ENCODE peak calls at places on chromosome 2, in four cellular contexts. One of them, this sample, is unnamed.

GRCh38 chr2:120984046-120984445 is 248.4 kb downstream of the GLI2 start:
- DNase-seq in NAMALWA: peak; percentile 40
- DNase-seq in osteoblast: peak; percentile 72
- DNase-seq in cardiac fibroblast: no peak
- DNase-seq in this sample: peak; percentile 17

GRCh38 chr2:239380831-239381708 is 19.8 kb downstream of the HDAC4 start:
- DNase-seq in NAMALWA: peak; percentile 52
- DNase-seq in osteoblast: peak; percentile 56
- DNase-seq in cardiac fibroblast: no peak
- DNase-seq in this sample: no peak

GRCh38 chr2:100119235-100119634 is 23.2 kb downstream of the AFF3 start:
- DNase-seq in NAMALWA: no peak
- DNase-seq in osteoblast: no peak
- DNase-seq in cardiac fibroblast: no peak
- DNase-seq in this sample: no peak

GRCh38 chr2:196823750-196824149 is 14.6 kb upstream of the C2orf66 start:
- DNase-seq in NAMALWA: no peak
- DNase-seq in osteoblast: peak; percentile 68
- DNase-seq in cardiac fibroblast: peak; percentile 74
- DNase-seq in this sample: no peak

GRCh38 chr2:218456849-218457248 is 37.9 kb downstream of the VIL1 start:
- DNase-seq in NAMALWA: no peak
- DNase-seq in osteoblast: no peak
- DNase-seq in cardiac fibroblast: no peak
- DNase-seq in this sample: no peak

GRCh38 chr2:151032741-151033152 is 228.9 kb downstream of the RBM43 start:
- DNase-seq in NAMALWA: no peak
- DNase-seq in osteoblast: no peak
- DNase-seq in cardiac fibroblast: peak; percentile 80
- DNase-seq in this sample: no peak

GRCh38 chr2:150296795-150297546 is 190.5 kb downstream of the RND3 start:
- DNase-seq in NAMALWA: no peak
- DNase-seq in osteoblast: no peak
- DNase-seq in cardiac fibroblast: peak; percentile 65
- DNase-seq in this sample: no peak

GRCh38 chr2:65999790-66000189 is 435.1 kb upstream of the MEIS1 start:
- DNase-seq in NAMALWA: peak; percentile 3
- DNase-seq in osteoblast: no peak
- DNase-seq in cardiac fibroblast: no peak
- DNase-seq in this sample: no peak

GRCh38 chr2:49306925-49307324 is 152.6 kb upstream of the FSHR start:
- DNase-seq in NAMALWA: no peak
- DNase-seq in osteoblast: no peak
- DNase-seq in cardiac fibroblast: no peak
- DNase-seq in this sample: no peak

GRCh38 chr2:95022309-95023221 is 2.9 kb upstream of the MAL start:
- DNase-seq in NAMALWA: peak; percentile 85
- DNase-seq in osteoblast: peak; percentile 99
- DNase-seq in cardiac fibroblast: peak; percentile 66
- DNase-seq in this sample: peak; percentile 59

GRCh38 chr2:170039401-170040172 is 138.4 kb upstream of the MYO3B start:
- DNase-seq in NAMALWA: no peak
- DNase-seq in osteoblast: no peak
- DNase-seq in cardiac fibroblast: no peak
- DNase-seq in this sample: no peak

GRCh38 chr2:96174251-96175144 is 29.3 kb upstream of the DUSP2 start:
- DNase-seq in NAMALWA: peak; percentile 87
- DNase-seq in osteoblast: peak; percentile 87
- DNase-seq in cardiac fibroblast: peak; percentile 69
- DNase-seq in this sample: peak; percentile 54

GRCh38 chr2:222802502-222803196 is 58.2 kb upstream of the ACSL3 start:
- DNase-seq in NAMALWA: no peak
- DNase-seq in osteoblast: no peak
- DNase-seq in cardiac fibroblast: no peak
- DNase-seq in this sample: no peak

GRCh38 chr2:126635281-126635680 is 20.7 kb upstream of the GYPC start:
- DNase-seq in NAMALWA: no peak
- DNase-seq in osteoblast: no peak
- DNase-seq in cardiac fibroblast: peak; percentile 97
- DNase-seq in this sample: no peak

GRCh38 chr2:240303896-240304745 is 131.3 kb upstream of the GPC1 start:
- DNase-seq in NAMALWA: no peak
- DNase-seq in osteoblast: peak; percentile 63
- DNase-seq in cardiac fibroblast: no peak
- DNase-seq in this sample: no peak

GRCh38 chr2:168475636-168476035 is 19.6 kb downstream of the CERS6 start:
- DNase-seq in NAMALWA: no peak
- DNase-seq in osteoblast: no peak
- DNase-seq in cardiac fibroblast: no peak
- DNase-seq in this sample: no peak

GRCh38 chr2:200144571-200144970 is 161.9 kb upstream of the SPATS2L start:
- DNase-seq in NAMALWA: no peak
- DNase-seq in osteoblast: no peak
- DNase-seq in cardiac fibroblast: no peak
- DNase-seq in this sample: no peak

GRCh38 chr2:96118698-96119388 is 2.5 kb upstream of the ADRA2B start:
- DNase-seq in NAMALWA: no peak
- DNase-seq in osteoblast: peak; percentile 80
- DNase-seq in cardiac fibroblast: no peak
- DNase-seq in this sample: no peak

GRCh38 chr2:113084249-113085000 is 16.7 kb downstream of the IL1F10 start:
- DNase-seq in NAMALWA: peak; percentile 40
- DNase-seq in osteoblast: no peak
- DNase-seq in cardiac fibroblast: peak; percentile 18
- DNase-seq in this sample: no peak

GRCh38 chr2:169091256-169091655 is 21.9 kb downstream of the DHRS9 start:
- DNase-seq in NAMALWA: no peak
- DNase-seq in osteoblast: no peak
- DNase-seq in cardiac fibroblast: no peak
- DNase-seq in this sample: no peak

GRCh38 chr2:168434164-168434563 is 21.9 kb upstream of the CERS6 start:
- DNase-seq in NAMALWA: no peak
- DNase-seq in osteoblast: no peak
- DNase-seq in cardiac fibroblast: no peak
- DNase-seq in this sample: peak; percentile 27

GRCh38 chr2:133644850-133645249 is 76.6 kb upstream of the NCKAP5 start:
- DNase-seq in NAMALWA: no peak
- DNase-seq in osteoblast: no peak
- DNase-seq in cardiac fibroblast: no peak
- DNase-seq in this sample: no peak

GRCh38 chr2:232898592-232899541 is 28.8 kb downstream of the SNORC start:
- DNase-seq in NAMALWA: no peak
- DNase-seq in osteoblast: peak; percentile 83
- DNase-seq in cardiac fibroblast: peak; percentile 94
- DNase-seq in this sample: no peak

GRCh38 chr2:2060431-2060830 is 270.6 kb downstream of the MYT1L start:
- DNase-seq in NAMALWA: no peak
- DNase-seq in osteoblast: no peak
- DNase-seq in cardiac fibroblast: no peak
- DNase-seq in this sample: no peak

GRCh38 chr2:50443868-50444267 is 588.1 kb downstream of the NRXN1 start:
- DNase-seq in NAMALWA: no peak
- DNase-seq in osteoblast: no peak
- DNase-seq in cardiac fibroblast: no peak
- DNase-seq in this sample: no peak

GRCh38 chr2:118857677-118858484 is 10.4 kb upstream of the EN1 start:
- DNase-seq in NAMALWA: no peak
- DNase-seq in osteoblast: peak; percentile 74
- DNase-seq in cardiac fibroblast: no peak
- DNase-seq in this sample: no peak

GRCh38 chr2:232879618-232880494 is 9.8 kb downstream of the SNORC start:
- DNase-seq in NAMALWA: no peak
- DNase-seq in osteoblast: peak; percentile 80
- DNase-seq in cardiac fibroblast: no peak
- DNase-seq in this sample: no peak

GRCh38 chr2:48249093-48249492 is 280.9 kb upstream of the STON1 start:
- DNase-seq in NAMALWA: no peak
- DNase-seq in osteoblast: peak; percentile 44
- DNase-seq in cardiac fibroblast: peak; percentile 69
- DNase-seq in this sample: no peak

GRCh38 chr2:88671786-88672427 is 19.6 kb upstream of the RPIA start:
- DNase-seq in NAMALWA: peak; percentile 81
- DNase-seq in osteoblast: peak; percentile 85
- DNase-seq in cardiac fibroblast: peak; percentile 74
- DNase-seq in this sample: peak; percentile 10

GRCh38 chr2:151760139-151760650 is 25.9 kb upstream of the NEB start:
- DNase-seq in NAMALWA: no peak
- DNase-seq in osteoblast: no peak
- DNase-seq in cardiac fibroblast: peak; percentile 14
- DNase-seq in this sample: no peak

GRCh38 chr2:108988796-108989713 is at the start of gene EDAR:
- DNase-seq in NAMALWA: peak; percentile 4
- DNase-seq in osteoblast: no peak
- DNase-seq in cardiac fibroblast: peak; percentile 28
- DNase-seq in this sample: no peak

GRCh38 chr2:178882666-178883440 is 75.6 kb upstream of the TTN start:
- DNase-seq in NAMALWA: no peak
- DNase-seq in osteoblast: peak; percentile 86
- DNase-seq in cardiac fibroblast: peak; percentile 79
- DNase-seq in this sample: no peak

GRCh38 chr2:106562826-106563594 is 75.8 kb downstream of the CD8B2 start:
- DNase-seq in NAMALWA: no peak
- DNase-seq in osteoblast: no peak
- DNase-seq in cardiac fibroblast: no peak
- DNase-seq in this sample: no peak

GRCh38 chr2:118850901-118851268 is 3.4 kb upstream of the EN1 start:
- DNase-seq in NAMALWA: no peak
- DNase-seq in osteoblast: peak; percentile 58
- DNase-seq in cardiac fibroblast: no peak
- DNase-seq in this sample: no peak

GRCh38 chr2:25822190-25823117 is 55.8 kb downstream of the ASXL2 start:
- DNase-seq in NAMALWA: no peak
- DNase-seq in osteoblast: no peak
- DNase-seq in cardiac fibroblast: peak; percentile 7
- DNase-seq in this sample: no peak